ENCODE peak calls at places on chromosomes 12 and 14, in seven cellular contexts. D is upper lobe of right lung; U is naive thymus-derived CD4-positive, alpha-beta T cell; P is CD8-positive, alpha-beta memory T cell; W is mesenchymal stem cell; K is RWPE1; L is CD8-positive, alpha-beta T cell. G is an unnamed sample.

GRCh38 chr14:102493585-102493984 is 16.0 kb downstream of the ANKRD9 start:
- DNase-seq in U (no peak), L (no peak), P (no peak), K (no peak), D (peak), W (no peak), G (peak)

GRCh38 chr12:131432532-131433260 is 278.2 kb upstream of the SFSWAP start:
- DNase-seq in P (no peak), W (no peak), U (no peak), K (no peak), D (no peak), L (no peak), G (no peak)

GRCh38 chr12:47082963-47083621 is 3.3 kb upstream of the AMIGO2 start:
- DNase-seq in D (no peak), U (no peak), L (no peak), W (peak), P (no peak), K (no peak), G (no peak)

GRCh38 chr14:24678801-24679247 is 44.8 kb upstream of the GZMB start:
- DNase-seq in W (peak), L (peak), D (peak), P (peak), K (peak), U (peak), G (peak)

GRCh38 chr12:17992002-17992656 is 97.9 kb downstream of the RERGL start:
- DNase-seq in D (no peak), W (peak), L (no peak), P (no peak), K (peak), U (no peak), G (no peak)

GRCh38 chr14:58638231-58639205 is 756 bp downstream of the DACT1 start:
- DNase-seq in K (peak), L (no peak), P (no peak), W (peak), U (peak), D (peak), G (peak)

GRCh38 chr12:18747960-18748359 is 10.0 kb downstream of the CAPZA3 start:
- DNase-seq in K (peak), P (no peak), U (no peak), W (peak), D (no peak), L (no peak), G (no peak)

GRCh38 chr14:92154283-92154942 is 32.6 kb downstream of the CPSF2 start:
- DNase-seq in L (no peak), W (no peak), P (no peak), K (no peak), U (no peak), D (no peak), G (no peak)

GRCh38 chr14:55436530-55436929 is 3.9 kb downstream of the TBPL2 start:
- DNase-seq in K (no peak), W (no peak), D (no peak), P (no peak), L (no peak), U (no peak), G (no peak)

GRCh38 chr12:110853856-110854255 is 7.1 kb downstream of the CCDC63 start:
- DNase-seq in W (no peak), L (no peak), U (no peak), P (no peak), K (no peak), D (no peak), G (no peak)

GRCh38 chr12:57476162-57476992 is 3.3 kb downstream of the ARHGAP9 start:
- DNase-seq in U (peak), W (no peak), K (no peak), D (peak), P (peak), L (peak), G (no peak)

GRCh38 chr14:51080622-51081021 is 14.3 kb downstream of the TRIM9 start:
- DNase-seq in U (no peak), L (no peak), W (no peak), P (no peak), D (no peak), K (no peak), G (no peak)

GRCh38 chr14:69059658-69060648 is 80.9 kb upstream of the ACTN1 start:
- DNase-seq in K (peak), D (no peak), L (no peak), P (no peak), U (no peak), W (peak), G (peak)

GRCh38 chr12:8088574-8088973 is 6.5 kb downstream of the NECAP1 start:
- DNase-seq in L (peak), W (no peak), K (no peak), U (peak), D (no peak), P (peak), G (no peak)

GRCh38 chr12:15584366-15585041 is 204.7 kb downstream of the EPS8 start:
- DNase-seq in W (peak), L (no peak), D (no peak), U (peak), K (no peak), P (no peak), G (no peak)

GRCh38 chr14:86420131-86420530 is 890.2 kb downstream of the FLRT2 start:
- DNase-seq in U (no peak), D (no peak), W (no peak), P (no peak), L (no peak), K (no peak), G (no peak)

GRCh38 chr12:74539765-74540526 is 2.3 kb downstream of the ATXN7L3B start:
- DNase-seq in P (no peak), W (peak), D (no peak), U (no peak), L (no peak), K (no peak), G (no peak)

GRCh38 chr14:37586783-37587428 is 8.1 kb downstream of the FOXA1 start:
- DNase-seq in W (peak), D (no peak), U (no peak), P (no peak), L (no peak), K (no peak), G (no peak)

GRCh38 chr12:76341436-76342030 is 6.7 kb downstream of the BBS10 start:
- DNase-seq in L (no peak), W (no peak), U (no peak), P (no peak), D (no peak), K (peak), G (no peak)

DNA sequence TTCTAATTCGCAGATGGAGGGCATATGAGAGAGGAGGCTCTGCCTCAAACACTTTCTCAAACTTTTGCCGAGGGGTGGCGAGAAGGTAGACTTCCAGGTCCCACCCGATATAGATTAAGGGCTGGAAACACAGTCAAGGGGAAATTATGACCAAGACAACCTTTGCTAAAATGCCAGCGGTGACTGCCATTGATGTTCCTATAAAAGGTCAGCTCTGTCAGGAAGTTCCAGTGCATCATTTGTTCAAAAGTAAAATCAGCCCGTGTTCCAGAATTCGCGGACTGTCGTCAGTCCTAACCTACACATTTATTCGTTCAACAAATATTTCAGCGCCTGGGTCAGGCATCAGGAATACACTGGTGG is 818 bp upstream of the PAPOLA start:
- DNase-seq in K (peak), W (no peak), U (no peak), L (no peak), P (no peak), D (no peak), G (no peak)
- H3K27ac ChIP-seq in K (peak), W (no peak), U (peak), L (peak), P (peak), D (peak), G (peak)

GRCh38 chr12:73506611-73507010 is 1031.0 kb upstream of the ATXN7L3B start:
- DNase-seq in D (no peak), L (no peak), W (no peak), K (no peak), U (no peak), P (no peak), G (no peak)
- H3K27ac ChIP-seq in D (no peak), L (no peak), W (no peak), K (no peak), U (no peak), P (no peak), G (no peak)

GRCh38 chr12:90512518-90512917 is 442.5 kb downstream of the CCER1 start:
- DNase-seq in P (no peak), L (no peak), U (no peak), W (no peak), D (no peak), K (no peak), G (no peak)
- H3K27ac ChIP-seq in P (no peak), L (no peak), U (no peak), W (no peak), D (no peak), K (no peak), G (no peak)

GRCh38 chr12:560666-561065 is 100.9 kb downstream of the B4GALNT3 start:
- DNase-seq in P (peak), K (no peak), U (peak), L (no peak), W (no peak), D (no peak), G (no peak)

GRCh38 chr12:562634-563033 is 100.6 kb downstream of the NINJ2 start:
- DNase-seq in P (no peak), U (peak), K (no peak), L (no peak), D (no peak), W (no peak), G (no peak)

GRCh38 chr12:563250-563781 is 99.9 kb downstream of the NINJ2 start:
- DNase-seq in K (no peak), W (no peak), P (peak), U (peak), L (peak), D (no peak), G (no peak)

GRCh38 chr12:561116-561705 is 101.5 kb downstream of the B4GALNT3 start:
- DNase-seq in D (no peak), U (no peak), W (no peak), L (no peak), P (peak), K (no peak), G (no peak)

GRCh38 chr12:561908-562593 is 101.2 kb downstream of the NINJ2 start:
- DNase-seq in K (no peak), W (no peak), D (peak), L (no peak), P (no peak), U (no peak), G (peak)
- H3K27ac ChIP-seq in K (no peak), W (no peak), D (peak), L (peak), P (no peak), U (peak), G (no peak)

DNA sequence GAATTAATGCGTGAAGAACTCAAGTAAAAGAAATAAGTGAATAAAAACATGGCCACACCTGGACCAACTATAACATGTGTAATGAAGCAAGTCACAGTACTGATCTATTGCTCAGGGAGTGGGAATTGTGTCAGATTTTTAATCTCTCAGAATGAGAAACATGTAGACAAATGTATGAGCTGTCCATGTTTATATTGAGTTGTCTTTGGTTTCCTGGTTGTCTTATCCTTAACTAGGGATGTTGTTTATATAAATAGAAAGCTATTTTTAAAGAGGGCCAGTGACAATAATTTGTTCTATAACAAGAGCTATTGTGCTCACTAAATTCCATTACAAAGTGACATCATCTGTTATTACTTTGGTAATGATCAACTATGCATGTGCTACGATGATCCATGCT is 91.2 kb upstream of the RTL1 start:
- DNase-seq in K (no peak), P (no peak), D (no peak), L (no peak), W (peak), U (no peak), G (no peak)
- H3K27ac ChIP-seq in K (no peak), P (no peak), D (no peak), L (no peak), W (no peak), U (no peak), G (no peak)

GRCh38 chr14:75542585-75543091 is 20.4 kb downstream of the BATF start:
- DNase-seq in U (peak), W (peak), P (peak), K (no peak), L (peak), D (peak), G (peak)
- H3K27ac ChIP-seq in U (peak), W (no peak), P (peak), K (no peak), L (peak), D (peak), G (peak)

DNA sequence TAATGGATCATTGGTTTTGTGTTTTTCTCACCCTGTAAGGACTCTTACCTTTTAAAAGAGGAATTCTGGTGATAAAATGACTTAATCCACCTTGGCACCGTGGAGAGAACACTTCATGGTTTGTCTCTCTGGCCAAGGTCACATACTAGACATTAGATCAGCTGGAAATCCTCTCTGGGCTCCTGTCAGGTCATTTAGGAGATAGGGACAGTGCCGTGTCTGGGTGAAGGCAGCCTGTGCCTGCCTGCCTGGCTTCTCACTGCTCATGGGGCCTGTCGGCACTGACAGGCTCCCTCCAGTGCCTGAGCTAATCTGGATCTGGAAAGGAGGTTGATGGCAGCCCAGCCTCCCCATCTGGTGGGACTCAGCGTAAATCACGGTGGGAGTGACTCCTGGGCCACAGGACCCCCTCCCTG is 5.7 kb downstream of the CRADD start:
- DNase-seq in D (no peak), P (no peak), U (no peak), L (no peak), K (no peak), W (no peak), G (peak)
- H3K27ac ChIP-seq in D (peak), P (no peak), U (no peak), L (no peak), K (no peak), W (peak), G (peak)

G was measured in psoas muscle.